ENCODE peak calls at places on chromosome 16, in five cellular contexts. R is COR-L47; D is C1 segment of cervical spinal cord; E is stimulated activated naive CD4-positive, alpha-beta T cell treated with Interleukin-2 at 50 U/mL for 16 hours; U is tibial nerve. V is an unnamed sample.

GRCh38 chr16:71288570-71288889 is 672 bp downstream of the CMTR2 start:
- DNase-seq in R (no peak), D (no peak), E (no peak), U (no peak), V (no peak)

GRCh38 chr16:73047536-73048291 is at the start of gene ZFHX3:
- DNase-seq in R (peak), D (peak), E (no peak), U (peak), V (no peak)

GRCh38 chr16:72985148-72985882 is 62.6 kb downstream of the ZFHX3 start:
- DNase-seq in R (no peak), D (no peak), E (no peak), U (peak), V (no peak)

GRCh38 chr16:22191966-22192260 is 14.2 kb upstream of the EEF2K start:
- DNase-seq in R (no peak), D (no peak), E (peak), U (no peak), V (no peak)

GRCh38 chr16:23694707-23695373 is 16.2 kb downstream of the PLK1 start:
- DNase-seq in R (no peak), D (no peak), E (no peak), U (no peak), V (no peak)

GRCh38 chr16:90012978-90013745 is 6.1 kb downstream of the DBNDD1 start:
- DNase-seq in R (no peak), D (no peak), E (no peak), U (no peak), V (no peak)

GRCh38 chr16:6892961-6893360 is 439.7 kb upstream of the RBFOX1 start:
- DNase-seq in R (no peak), D (no peak), E (no peak), U (no peak), V (no peak)

GRCh38 chr16:21116148-21116693 is 34.4 kb downstream of the DNAH3 start:
- DNase-seq in R (no peak), D (no peak), E (no peak), U (no peak), V (no peak)

GRCh38 chr16:83336630-83337029 is 471.1 kb upstream of the HSBP1 start:
- DNase-seq in R (no peak), D (no peak), E (no peak), U (no peak), V (no peak)

GRCh38 chr16:48347191-48347860 is 37.9 kb downstream of the SIAH1 start:
- DNase-seq in R (no peak), D (no peak), E (no peak), U (no peak), V (no peak)

GRCh38 chr16:71895679-71896385 is 501 bp downstream of the IST1 start:
- DNase-seq in R (no peak), D (no peak), E (peak), U (no peak), V (no peak)

GRCh38 chr16:86298166-86299131 is 211.9 kb upstream of the FOXF1 start:
- DNase-seq in R (no peak), D (no peak), E (no peak), U (no peak), V (no peak)

GRCh38 chr16:81457326-81458133 is 12.9 kb downstream of the CMIP start:
- DNase-seq in R (no peak), D (no peak), E (no peak), U (no peak), V (no peak)

GRCh38 chr16:57551057-57551456 is 8.6 kb downstream of the ADGRG5 start:
- DNase-seq in R (no peak), D (no peak), E (no peak), U (no peak), V (no peak)

GRCh38 chr16:4032768-4033167 is 83.5 kb downstream of the ADCY9 start:
- DNase-seq in R (no peak), D (no peak), E (no peak), U (no peak), V (no peak)

GRCh38 chr16:11224096-11224893 is 31.7 kb downstream of the SOCS1 start:
- DNase-seq in R (no peak), D (peak), E (peak), U (peak), V (no peak)

GRCh38 chr16:73065617-73066313 is 17.8 kb upstream of the ZFHX3 start:
- DNase-seq in R (no peak), D (no peak), E (no peak), U (peak), V (no peak)

GRCh38 chr16:23146877-23147601 is 2.2 kb downstream of the USP31 start:
- DNase-seq in R (no peak), D (no peak), E (no peak), U (no peak), V (no peak)

GRCh38 chr16:75204410-75204758 is 2.6 kb downstream of the CTRB2 start:
- DNase-seq in R (no peak), D (no peak), E (no peak), U (no peak), V (no peak)

GRCh38 chr16:66207864-66208226 is 158.6 kb upstream of the CDH5 start:
- DNase-seq in R (no peak), D (no peak), E (no peak), U (no peak), V (no peak)

GRCh38 chr16:183005-183404 is 2.7 kb downstream of the HBQ1 start:
- DNase-seq in R (no peak), D (no peak), E (no peak), U (no peak), V (no peak)

GRCh38 chr16:10838611-10839270 is 20.1 kb upstream of the TVP23A start:
- DNase-seq in R (no peak), D (no peak), E (no peak), U (no peak), V (no peak)

GRCh38 chr16:64234200-64234599 is 887.7 kb downstream of the CDH11 start:
- DNase-seq in R (no peak), D (no peak), E (no peak), U (no peak), V (no peak)

GRCh38 chr16:46883353-46883689 is 841 bp upstream of the GPT2 start:
- DNase-seq in R (peak), D (peak), E (no peak), U (no peak), V (peak)